ENCODE peak calls at places on chromosomes 1 and 21, in five cellular contexts. X is kidney epithelial cell, B is bronchial epithelial cell, P is body of pancreas, D is AG10803. H is an unnamed sample.

GRCh38 chr1:110118636-110119396 is 6.6 kb downstream of the UBL4B start:
- DNase-seq in X (no peak), B (peak), P (no peak), D (peak), H (no peak)

GRCh38 chr21:29295066-29295650 is 3.6 kb upstream of the BACH1 start:
- DNase-seq in X (no peak), B (no peak), P (no peak), D (no peak), H (no peak)

GRCh38 chr1:197199923-197200467 is 53.5 kb upstream of the ASPM start:
- DNase-seq in X (no peak), B (no peak), P (no peak), D (peak), H (no peak)

GRCh38 chr1:180181048-180181447 is 26.4 kb downstream of the QSOX1 start:
- DNase-seq in X (no peak), B (no peak), P (no peak), D (peak), H (no peak)

GRCh38 chr1:84691139-84691783 is 1.0 kb upstream of the SSX2IP start:
- DNase-seq in X (no peak), B (no peak), P (no peak), D (no peak), H (no peak)

GRCh38 chr1:12552951-12553921 is 64.8 kb downstream of the DHRS3 start:
- DNase-seq in X (no peak), B (no peak), P (no peak), D (peak), H (no peak)

GRCh38 chr1:1219341-1219740 is 5.4 kb upstream of the TNFRSF4 start:
- DNase-seq in X (no peak), B (no peak), P (no peak), D (no peak), H (no peak)

GRCh38 chr1:113014508-113014907 is 58.5 kb upstream of the LRIG2 start:
- DNase-seq in X (no peak), B (no peak), P (no peak), D (no peak), H (no peak)

GRCh38 chr1:114758251-114758832 is 558 bp upstream of the CSDE1 start:
- DNase-seq in X (no peak), B (peak), P (no peak), D (no peak), H (no peak)

GRCh38 chr21:25867041-25867440 is 132.3 kb downstream of the GABPA start:
- DNase-seq in X (no peak), B (no peak), P (no peak), D (no peak), H (no peak)

GRCh38 chr1:177913762-177914540 is 55.9 kb downstream of the SEC16B start:
- DNase-seq in X (no peak), B (peak), P (peak), D (peak), H (no peak)

GRCh38 chr1:88875595-88875994 is 15.8 kb downstream of the GTF2B start:
- DNase-seq in X (no peak), B (no peak), P (no peak), D (no peak), H (no peak)

GRCh38 chr1:247328311-247328710 is 3.4 kb downstream of the ZNF496 start:
- DNase-seq in X (no peak), B (no peak), P (no peak), D (no peak), H (no peak)

GRCh38 chr1:4690951-4691675 is 36.7 kb downstream of the AJAP1 start:
- DNase-seq in X (no peak), B (no peak), P (no peak), D (peak), H (no peak)

GRCh38 chr21:16046625-16047340 is 317.0 kb downstream of the USP25 start:
- DNase-seq in X (no peak), B (peak), P (no peak), D (peak), H (no peak)

GRCh38 chr1:184664042-184664659 is 90.5 kb downstream of the EDEM3 start:
- DNase-seq in X (no peak), B (peak), P (peak), D (peak), H (peak)

GRCh38 chr1:22259581-22260282 is 116.8 kb upstream of the WNT4 start:
- DNase-seq in X (no peak), B (no peak), P (no peak), D (no peak), H (no peak)

GRCh38 chr1:185595835-185596667 is 138.1 kb upstream of the HMCN1 start:
- DNase-seq in X (no peak), B (peak), P (peak), D (peak), H (no peak)

GRCh38 chr1:203632941-203633340 is 6.3 kb downstream of the ATP2B4 start:
- DNase-seq in X (no peak), B (peak), P (no peak), D (no peak), H (no peak)

GRCh38 chr1:150507912-150508864 is at the start of gene ECM1:
- DNase-seq in X (peak), B (peak), P (no peak), D (peak), H (no peak)

GRCh38 chr1:43395523-43395922 is 5.8 kb downstream of the SZT2 start:
- DNase-seq in X (no peak), B (no peak), P (no peak), D (no peak), H (no peak)

GRCh38 chr1:228004331-228004871 is 2.4 kb upstream of the WNT3A start:
- DNase-seq in X (no peak), B (peak), P (peak), D (peak), H (no peak)

GRCh38 chr1:178869114-178869697 is 1.7 kb downstream of the ANGPTL1 start:
- DNase-seq in X (no peak), B (no peak), P (no peak), D (peak), H (no peak)

GRCh38 chr1:195898924-195899323 is 709.3 kb downstream of the KCNT2 start:
- DNase-seq in X (no peak), B (no peak), P (no peak), D (no peak), H (no peak)

GRCh38 chr1:25647863-25648262 is 31.3 kb downstream of the MAN1C1 start:
- DNase-seq in X (no peak), B (no peak), P (no peak), D (no peak), H (no peak)

GRCh38 chr1:187960125-187960638 is 1131.4 kb downstream of the PLA2G4A start:
- DNase-seq in X (no peak), B (no peak), P (no peak), D (no peak), H (no peak)

DNA sequence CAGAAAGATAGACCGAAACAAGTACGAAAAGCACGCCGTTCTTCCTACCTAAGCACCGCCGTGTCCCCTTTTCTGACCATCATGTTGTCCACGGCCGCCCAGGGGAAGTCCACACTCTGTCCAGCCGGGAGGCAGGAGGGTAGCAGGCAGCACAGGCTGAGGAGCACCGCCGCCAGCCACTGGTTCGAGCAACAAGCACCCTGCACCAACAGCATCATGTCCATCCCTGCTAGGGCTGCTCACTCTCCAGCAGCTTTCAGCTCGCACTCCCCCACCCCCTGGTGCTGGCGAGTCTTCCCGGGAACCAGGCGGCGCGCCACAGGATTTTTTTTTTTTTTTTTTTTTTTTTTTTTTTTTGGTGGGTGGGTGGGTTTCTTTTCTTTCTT is at the start of gene NEGR1:
- DNase-seq in X (no peak), B (peak), P (peak), D (peak), H (no peak)
- TF ChIP-seq CTCF in X (no peak), B (no peak), P (no peak), D (no peak), H (no peak)

GRCh38 chr1:183012301-183012994 is 10.8 kb upstream of the LAMC1 start:
- DNase-seq in X (no peak), B (no peak), P (no peak), D (no peak), H (no peak)
- TF ChIP-seq CTCF in X (no peak), B (no peak), P (no peak), D (no peak), H (no peak)

GRCh38 chr1:102566182-102566581 is 542.1 kb downstream of the COL11A1 start:
- DNase-seq in X (no peak), B (no peak), P (no peak), D (no peak), H (no peak)
- TF ChIP-seq CTCF in X (no peak), B (no peak), P (no peak), D (no peak), H (no peak)

GRCh38 chr21:36320421-36321324 is 676 bp downstream of the MORC3 start:
- DNase-seq in X (no peak), B (peak), P (peak), D (peak), H (peak)
- TF ChIP-seq CTCF in X (no peak), B (peak), P (peak), D (no peak), H (no peak)

GRCh38 chr1:77063118-77063517 is 156.1 kb downstream of the PIGK start:
- DNase-seq in X (no peak), B (no peak), P (no peak), D (no peak), H (no peak)

GRCh38 chr1:77056525-77056924 is 162.7 kb downstream of the PIGK start:
- DNase-seq in X (no peak), B (no peak), P (no peak), D (peak), H (no peak)

GRCh38 chr1:77060000-77060399 is 159.2 kb downstream of the PIGK start:
- DNase-seq in X (no peak), B (no peak), P (no peak), D (no peak), H (no peak)

GRCh38 chr1:77057994-77058585 is 161.1 kb downstream of the PIGK start:
- DNase-seq in X (no peak), B (no peak), P (no peak), D (no peak), H (no peak)
- TF ChIP-seq CTCF in X (no peak), B (no peak), P (no peak), D (no peak), H (no peak)

GRCh38 chr1:68800182-68800581 is 303.3 kb upstream of the DEPDC1 start:
- DNase-seq in X (no peak), B (no peak), P (no peak), D (no peak), H (no peak)
- TF ChIP-seq CTCF in X (no peak), B (no peak), P (no peak), D (no peak), H (no peak)

GRCh38 chr1:199449221-199449620 is 578.3 kb upstream of the NR5A2 start:
- DNase-seq in X (no peak), B (no peak), P (no peak), D (no peak), H (no peak)
- TF ChIP-seq CTCF in X (no peak), B (no peak), P (no peak), D (no peak), H (no peak)

DNA sequence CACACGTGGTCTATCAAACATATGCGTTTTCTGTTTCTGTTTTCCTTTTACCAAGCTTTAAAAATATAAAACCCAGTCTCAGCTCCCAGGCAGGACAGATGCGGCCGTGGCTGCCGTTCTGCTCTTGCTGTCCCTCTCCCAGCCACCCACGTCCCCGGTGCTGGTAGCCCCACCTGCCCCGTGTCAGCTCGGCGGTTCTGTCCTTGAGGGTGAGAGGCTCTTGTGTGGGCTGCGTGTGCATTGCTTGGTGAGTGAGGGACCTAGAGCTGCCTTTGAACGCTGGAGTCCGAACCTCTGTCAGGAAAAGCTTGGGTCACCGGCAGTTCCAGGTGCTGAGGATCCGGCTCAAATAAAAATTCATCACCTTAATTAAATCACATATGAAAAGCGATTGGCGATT is 4.4 kb downstream of the RER1 start:
- DNase-seq in X (no peak), B (no peak), P (no peak), D (no peak), H (no peak)
- TF ChIP-seq CTCF in X (no peak), B (no peak), P (no peak), D (no peak), H (no peak)

H was measured in omental fat pad.